ENCODE peak calls at places on chromosomes 3 and 15, in nine cellular contexts. G is activated CD4-positive, alpha-beta T cell treated with anti-CD3 and anti-CD28 coated beads for 24 hours; V is fibroblast of lung; U is A172; F is NCI-H226; T is T47D; W is stimulated activated CD8-positive, alpha-beta memory T cell treated with anti-CD3 and anti-CD28 coated beads, Interleukin-15, amount 100 ng/mL, for 1 hour; I is WTC11; S is HFFc6. E is an unnamed sample.
A peak's percentile ranks its signal among the peaks of the same experiment; 100 is the strongest.

GRCh38 chr15:52780172-52780980 is 9.8 kb downstream of the ONECUT1 start:
- DNase-seq in G (peak; percentile 56), V (peak; percentile 37), U (peak; percentile 34), F (peak; percentile 32), T (no peak), W (peak; percentile 51), I (peak; percentile 71), S (peak; percentile 38), E (no peak)

GRCh38 chr15:81225161-81225671 is 28.5 kb downstream of the IL16 start:
- DNase-seq in G (no peak), V (no peak), U (no peak), F (no peak), T (no peak), W (no peak), I (no peak), S (no peak), E (no peak)

GRCh38 chr3:42397644-42398043 is 12.8 kb downstream of the LYZL4 start:
- DNase-seq in G (no peak), V (no peak), U (no peak), F (no peak), T (no peak), W (no peak), I (no peak), S (no peak), E (no peak)

GRCh38 chr3:62229908-62230307 is 143.4 kb downstream of the FEZF2 start:
- DNase-seq in G (no peak), V (peak; percentile 14), U (no peak), F (no peak), T (peak; percentile 8), W (no peak), I (no peak), S (no peak), E (no peak)

GRCh38 chr3:126121632-126122031 is 37.7 kb upstream of the SLC41A3 start:
- DNase-seq in G (no peak), V (no peak), U (no peak), F (no peak), T (no peak), W (no peak), I (no peak), S (no peak), E (no peak)

GRCh38 chr3:121916189-121916588 is 22.0 kb downstream of the SLC15A2 start:
- DNase-seq in G (no peak), V (no peak), U (no peak), F (no peak), T (no peak), W (no peak), I (no peak), S (no peak), E (peak; percentile 11)

GRCh38 chr3:134212898-134213665 is 37.6 kb downstream of the RYK start:
- DNase-seq in G (peak; percentile 92), V (peak; percentile 55), U (peak; percentile 67), F (peak; percentile 34), T (peak; percentile 49), W (peak; percentile 91), I (peak; percentile 93), S (peak; percentile 63), E (peak; percentile 38)

GRCh38 chr3:72680766-72681165 is 167.5 kb downstream of the SHQ1 start:
- DNase-seq in G (no peak), V (no peak), U (no peak), F (no peak), T (no peak), W (no peak), I (no peak), S (no peak), E (no peak)

GRCh38 chr3:63349583-63350177 is 71.6 kb downstream of the SYNPR start:
- DNase-seq in G (no peak), V (peak; percentile 54), U (peak; percentile 56), F (peak; percentile 37), T (no peak), W (no peak), I (peak; percentile 49), S (peak; percentile 59), E (peak; percentile 27)

GRCh38 chr3:196127308-196128040 is 45.6 kb upstream of the TFRC start:
- DNase-seq in G (no peak), V (no peak), U (peak; percentile 30), F (peak; percentile 65), T (no peak), W (no peak), I (no peak), S (no peak), E (no peak)

GRCh38 chr3:126993436-126993835 is 10.5 kb downstream of the PLXNA1 start:
- DNase-seq in G (no peak), V (no peak), U (no peak), F (no peak), T (no peak), W (no peak), I (no peak), S (no peak), E (no peak)

GRCh38 chr3:38392604-38393163 is 46.1 kb downstream of the XYLB start:
- DNase-seq in G (no peak), V (no peak), U (no peak), F (no peak), T (no peak), W (no peak), I (no peak), S (no peak), E (no peak)